ENCODE peak calls at places on chromosome 4, in six cellular contexts. Z, O, R, M, I and N are unnamed samples.
A peak's percentile ranks its signal among the peaks of the same experiment; 100 is the strongest.

GRCh38 chr4:8090312-8090711 is 68.3 kb downstream of the ABLIM2 start:
- DNase-seq in M (peak; percentile 1), O (peak; percentile 19), Z (no peak), I (no peak), R (no peak), N (no peak)

GRCh38 chr4:121551881-121552280 is 144.9 kb downstream of the ANXA5 start:
- DNase-seq in Z (no peak), R (no peak), O (no peak), M (no peak), I (no peak), N (no peak)

GRCh38 chr4:81481151-81481550 is 9.4 kb upstream of the RASGEF1B start:
- DNase-seq in O (no peak), R (no peak), M (no peak), I (no peak), Z (no peak), N (no peak)

GRCh38 chr4:88158360-88159136 is at the start of gene ABCG2:
- DNase-seq in I (peak; percentile 54), Z (peak; percentile 62), M (peak; percentile 82), R (peak; percentile 68), O (peak; percentile 18), N (peak; percentile 24)

GRCh38 chr4:26215725-26216124 is 105.1 kb upstream of the RBPJ start:
- DNase-seq in I (no peak), R (no peak), Z (no peak), M (no peak), O (no peak), N (no peak)

GRCh38 chr4:178612725-178613124 is 1170.5 kb upstream of the AGA start:
- DNase-seq in O (no peak), I (no peak), Z (no peak), M (no peak), R (no peak), N (no peak)

GRCh38 chr4:78565971-78566372 is 14.4 kb downstream of the ANXA3 start:
- DNase-seq in O (peak; percentile 33), R (no peak), Z (peak; percentile 85), M (no peak), I (no peak), N (no peak)

GRCh38 chr4:126364290-126364978 is 1049.7 kb downstream of the FAT4 start:
- DNase-seq in I (no peak), Z (no peak), O (no peak), M (no peak), R (no peak), N (no peak)

GRCh38 chr4:102869569-102870227 is 906 bp downstream of the CISD2 start:
- DNase-seq in Z (no peak), M (no peak), I (no peak), O (no peak), R (no peak), N (peak; percentile 34)

GRCh38 chr4:721261-722171 is 15.9 kb downstream of the PCGF3 start:
- DNase-seq in O (no peak), I (no peak), R (no peak), M (peak; percentile 74), Z (no peak), N (no peak)

GRCh38 chr4:77586953-77587383 is 18.7 kb upstream of the CXCL13 start:
- DNase-seq in I (no peak), M (no peak), O (no peak), R (no peak), Z (peak; percentile 12), N (peak; percentile 49)

GRCh38 chr4:52984469-52984868 is 122.4 kb downstream of the RASL11B start:
- DNase-seq in I (no peak), Z (no peak), M (no peak), R (no peak), O (no peak), N (no peak)

GRCh38 chr4:164095313-164096110 is 601.0 kb downstream of the TMA16 start:
- DNase-seq in Z (no peak), O (peak; percentile 22), M (no peak), I (no peak), R (no peak), N (no peak)

GRCh38 chr4:80197132-80197573 is at the start of gene PRDM8:
- DNase-seq in Z (no peak), M (peak; percentile 80), R (no peak), I (no peak), O (no peak), N (peak; percentile 36)

GRCh38 chr4:94442251-94442650 is 9.5 kb upstream of the PDLIM5 start:
- DNase-seq in Z (no peak), I (no peak), R (no peak), M (no peak), O (no peak), N (no peak)

GRCh38 chr4:72895408-72895807 is 174.1 kb downstream of the COX18 start:
- DNase-seq in I (peak; percentile 29), M (no peak), O (no peak), Z (no peak), R (no peak), N (no peak)

GRCh38 chr4:153418581-153418980 is 47.6 kb upstream of the TMEM131L start:
- DNase-seq in I (no peak), M (no peak), O (no peak), Z (no peak), R (no peak), N (no peak)

GRCh38 chr4:90840828-90841227 is 713.6 kb downstream of the CCSER1 start:
- DNase-seq in R (no peak), I (no peak), M (no peak), Z (no peak), O (no peak), N (no peak)

GRCh38 chr4:53721276-53721675 is 130.0 kb upstream of the LNX1 start:
- DNase-seq in I (no peak), O (no peak), R (no peak), Z (no peak), M (no peak), N (peak; percentile 36)

GRCh38 chr4:103150677-103151076 is 47.5 kb downstream of the CENPE start:
- DNase-seq in I (no peak), Z (peak; percentile 49), R (no peak), M (no peak), O (peak; percentile 56), N (no peak)

GRCh38 chr4:82954212-82954611 is 53.7 kb downstream of the THAP9 start:
- DNase-seq in R (no peak), M (no peak), Z (no peak), O (no peak), I (no peak), N (no peak)

GRCh38 chr4:52038109-52038912 is at the start of gene SGCB:
- DNase-seq in Z (peak; percentile 32), M (peak; percentile 88), I (no peak), O (no peak), R (peak; percentile 71), N (peak; percentile 82)

GRCh38 chr4:187209921-187210613 is 486.4 kb upstream of the FAT1 start:
- DNase-seq in M (peak; percentile 56), O (peak; percentile 69), R (no peak), I (no peak), Z (no peak), N (no peak)

GRCh38 chr4:153471691-153472080 is 5.5 kb downstream of the TMEM131L start:
- DNase-seq in M (no peak), R (no peak), Z (no peak), O (no peak), I (no peak), N (no peak)

GRCh38 chr4:93828830-93829530 is 427 bp downstream of the ATOH1 start:
- DNase-seq in O (no peak), Z (no peak), I (peak; percentile 56), R (peak; percentile 44), M (peak; percentile 80), N (peak; percentile 61)

GRCh38 chr4:141676087-141676486 is 39.7 kb downstream of the IL15 start:
- DNase-seq in M (no peak), R (no peak), I (no peak), Z (no peak), O (no peak), N (no peak)

GRCh38 chr4:141684785-141685184 is 48.4 kb downstream of the IL15 start:
- DNase-seq in O (no peak), M (no peak), R (no peak), Z (no peak), I (no peak), N (no peak)

GRCh38 chr4:141675384-141675783 is 39.0 kb downstream of the IL15 start:
- DNase-seq in R (no peak), O (no peak), I (no peak), M (no peak), Z (no peak), N (no peak)

GRCh38 chr4:141680060-141680459 is 43.7 kb downstream of the IL15 start:
- DNase-seq in R (no peak), I (no peak), M (no peak), Z (no peak), O (no peak), N (no peak)
- H3K4me3 ChIP-seq in R (no peak overlapping the region), I (no peak overlapping the region), M (no peak overlapping the region), Z (no peak overlapping the region), O (no peak overlapping the region), N (no peak overlapping the region)

GRCh38 chr4:151199496-151200190 is 77.3 kb upstream of the PRSS48 start:
- DNase-seq in R (no peak), M (no peak), O (no peak), I (peak; percentile 3), Z (no peak), N (no peak)
- H3K27ac ChIP-seq in R (peak overlapping the region; percentile 60), M (peak overlapping the region; percentile 53), O (no peak overlapping the region), I (peak overlapping the region; percentile 36), Z (no peak overlapping the region), N (no peak overlapping the region)

GRCh38 chr4:143700060-143700419 is 435 bp downstream of the FREM3 start:
- DNase-seq in I (peak; percentile 5), R (no peak), M (peak; percentile 58), Z (no peak), O (no peak), N (no peak)

GRCh38 chr4:143699331-143700059 is 980 bp downstream of the FREM3 start:
- DNase-seq in O (no peak), I (no peak), M (peak; percentile 62), R (no peak), Z (no peak), N (no peak)

GRCh38 chr4:143701365-143701764 is 890 bp upstream of the FREM3 start:
- DNase-seq in O (no peak), Z (no peak), R (no peak), M (no peak), I (no peak), N (no peak)

GRCh38 chr4:143700420-143701352 is at the start of gene FREM3:
- DNase-seq in R (no peak), O (no peak), M (peak; percentile 78), Z (no peak), I (peak; percentile 20), N (no peak)
- H3K4me3 ChIP-seq in R (peak within 1 kb of the TSS; percentile 42), O (peak within 1 kb of the TSS; percentile 20), M (peak within 1 kb of the TSS; percentile 16), Z (peak within 1 kb of the TSS; percentile 18), I (no peak within 1 kb of the TSS), N (no peak within 1 kb of the TSS)

DNA sequence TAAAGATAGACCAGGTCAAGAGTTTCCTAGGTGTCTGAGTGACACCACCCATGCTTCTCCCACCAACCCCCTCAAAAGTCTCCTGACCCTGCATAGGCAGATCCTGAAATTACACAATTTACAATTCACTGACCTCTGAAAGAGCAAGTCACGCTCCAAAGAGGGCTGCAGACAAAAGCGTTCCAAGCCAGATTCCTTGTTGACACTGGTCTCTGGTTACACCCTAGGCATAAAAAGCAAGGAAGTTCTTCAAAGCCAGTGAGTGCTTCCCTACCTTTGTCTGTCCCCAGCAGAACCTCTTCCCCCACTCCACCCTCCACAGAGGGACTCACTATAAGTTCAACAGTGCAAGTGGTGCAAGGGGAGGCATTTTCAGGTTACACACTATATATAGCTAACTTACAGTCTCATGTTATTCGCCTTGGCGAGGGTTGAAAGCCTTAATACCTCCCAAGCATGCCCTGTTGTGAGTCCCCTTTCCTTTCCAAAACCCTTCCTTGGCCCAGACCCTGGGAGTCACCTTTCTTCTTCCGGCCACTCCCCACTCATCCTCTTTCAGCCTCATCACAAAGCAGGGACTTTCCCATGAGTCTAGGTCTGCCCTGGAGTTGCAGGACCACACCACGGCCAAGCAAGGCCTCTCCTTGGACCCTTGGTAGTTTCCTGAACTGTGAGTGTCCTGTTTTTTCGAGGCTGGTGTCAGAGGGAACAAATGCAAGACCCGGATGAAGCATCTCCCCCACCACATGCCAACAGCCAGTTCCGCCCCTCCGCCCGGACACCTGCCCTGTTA is 58.0 kb upstream of the KLF3 start:
- DNase-seq in Z (peak; percentile 10), O (no peak), I (peak; percentile 9), R (no peak), M (no peak), N (peak; percentile 17)
- H3K27ac ChIP-seq in Z (no peak overlapping the region), O (no peak overlapping the region), I (no peak overlapping the region), R (no peak overlapping the region), M (no peak overlapping the region), N (no peak overlapping the region)